ENCODE peak calls at places on chromosomes 13 and 19, in six cellular contexts. One of them, this sample, is unnamed.

GRCh38 chr19:1601613-1602064 is 3.6 kb downstream of the UQCR11 start:
- DNase-seq in NCI-H1436: no peak
- DNase-seq in IMR-90: no peak
- DNase-seq in cardiac muscle cell: no peak
- DNase-seq in NCI-H526 treated with DMSO at 0.1 percent for 48 hours: no peak
- DNase-seq in mucosa of gallbladder: no peak
- DNase-seq in this sample: no peak

GRCh38 chr19:18439025-18439909 is 1.3 kb upstream of the ISYNA1 start:
- DNase-seq in NCI-H526 treated with DMSO at 0.1 percent for 48 hours: no peak
- DNase-seq in IMR-90: peak; percentile 77
- DNase-seq in mucosa of gallbladder: no peak
- DNase-seq in NCI-H1436: no peak
- DNase-seq in cardiac muscle cell: no peak
- DNase-seq in this sample: peak; percentile 37

GRCh38 chr19:13629687-13630357 is 123.5 kb upstream of the CACNA1A start:
- DNase-seq in mucosa of gallbladder: no peak
- DNase-seq in cardiac muscle cell: no peak
- DNase-seq in NCI-H1436: no peak
- DNase-seq in IMR-90: peak; percentile 91
- DNase-seq in NCI-H526 treated with DMSO at 0.1 percent for 48 hours: no peak
- DNase-seq in this sample: no peak

GRCh38 chr13:113491418-113491883 is 940 bp upstream of the DCUN1D2 start:
- DNase-seq in IMR-90: peak; percentile 14
- DNase-seq in NCI-H526 treated with DMSO at 0.1 percent for 48 hours: no peak
- DNase-seq in mucosa of gallbladder: no peak
- DNase-seq in NCI-H1436: no peak
- DNase-seq in cardiac muscle cell: peak; percentile 47
- DNase-seq in this sample: no peak

GRCh38 chr13:29597701-29598100 is 2.2 kb upstream of the SLC7A1 start:
- DNase-seq in IMR-90: no peak
- DNase-seq in NCI-H1436: no peak
- DNase-seq in mucosa of gallbladder: no peak
- DNase-seq in NCI-H526 treated with DMSO at 0.1 percent for 48 hours: no peak
- DNase-seq in cardiac muscle cell: no peak
- DNase-seq in this sample: no peak

GRCh38 chr19:33193864-33194362 is at the start of gene LRP3:
- DNase-seq in mucosa of gallbladder: no peak
- DNase-seq in NCI-H526 treated with DMSO at 0.1 percent for 48 hours: peak; percentile 75
- DNase-seq in NCI-H1436: peak; percentile 9
- DNase-seq in IMR-90: peak; percentile 11
- DNase-seq in cardiac muscle cell: peak; percentile 84
- DNase-seq in this sample: no peak

GRCh38 chr19:2964874-2965273 is 12.5 kb upstream of the TLE6 start:
- DNase-seq in cardiac muscle cell: no peak
- DNase-seq in mucosa of gallbladder: no peak
- DNase-seq in NCI-H526 treated with DMSO at 0.1 percent for 48 hours: no peak
- DNase-seq in IMR-90: no peak
- DNase-seq in NCI-H1436: no peak
- DNase-seq in this sample: no peak

GRCh38 chr19:4380254-4380727 is 20.1 kb downstream of the SH3GL1 start:
- DNase-seq in cardiac muscle cell: no peak
- DNase-seq in IMR-90: no peak
- DNase-seq in mucosa of gallbladder: no peak
- DNase-seq in NCI-H1436: no peak
- DNase-seq in NCI-H526 treated with DMSO at 0.1 percent for 48 hours: no peak
- DNase-seq in this sample: no peak

GRCh38 chr13:30998548-30999140 is 66.2 kb downstream of the TEX26 start:
- DNase-seq in NCI-H526 treated with DMSO at 0.1 percent for 48 hours: peak; percentile 75
- DNase-seq in cardiac muscle cell: peak; percentile 50
- DNase-seq in mucosa of gallbladder: peak; percentile 34
- DNase-seq in IMR-90: peak; percentile 73
- DNase-seq in NCI-H1436: no peak
- DNase-seq in this sample: no peak

This sample was measured in Calu3.